ENCODE peak calls at places on chromosome 20, in six cellular contexts. One of them, this sample, is unnamed.

GRCh38 chr20:8518878-8519277 is 386.8 kb downstream of the PLCB1 start:
- DNase-seq in AG10803: no peak
- DNase-seq in GM19239: no peak
- DNase-seq in T-helper 9 cell: no peak
- DNase-seq in dermis blood vessel endothelial cell: no peak
- DNase-seq in EL: no peak
- DNase-seq in this sample: no peak

GRCh38 chr20:51354191-51354768 is 188.2 kb downstream of the NFATC2 start:
- DNase-seq in T-helper 9 cell: no peak
- DNase-seq in AG10803: no peak
- DNase-seq in GM19239: no peak
- DNase-seq in EL: peak
- DNase-seq in dermis blood vessel endothelial cell: peak
- DNase-seq in this sample: peak

GRCh38 chr20:48295966-48296421 is 510.7 kb upstream of the SULF2 start:
- DNase-seq in T-helper 9 cell: no peak
- DNase-seq in AG10803: peak
- DNase-seq in GM19239: no peak
- DNase-seq in dermis blood vessel endothelial cell: peak
- DNase-seq in EL: peak
- DNase-seq in this sample: peak

GRCh38 chr20:4666001-4666470 is 55.7 kb upstream of the PRND start:
- DNase-seq in GM19239: no peak
- DNase-seq in AG10803: peak
- DNase-seq in T-helper 9 cell: peak
- DNase-seq in dermis blood vessel endothelial cell: peak
- DNase-seq in EL: peak
- DNase-seq in this sample: peak

GRCh38 chr20:61940491-61940890 is 125.2 kb downstream of the TAF4 start:
- DNase-seq in T-helper 9 cell: no peak
- DNase-seq in dermis blood vessel endothelial cell: no peak
- DNase-seq in GM19239: no peak
- DNase-seq in EL: no peak
- DNase-seq in AG10803: no peak
- DNase-seq in this sample: no peak

GRCh38 chr20:60512436-60512835 is 554.2 kb downstream of the CDH26 start:
- DNase-seq in AG10803: peak
- DNase-seq in dermis blood vessel endothelial cell: no peak
- DNase-seq in GM19239: no peak
- DNase-seq in EL: peak
- DNase-seq in T-helper 9 cell: no peak
- DNase-seq in this sample: peak

GRCh38 chr20:44501448-44501847 is 20.4 kb downstream of the SERINC3 start:
- DNase-seq in T-helper 9 cell: no peak
- DNase-seq in dermis blood vessel endothelial cell: no peak
- DNase-seq in AG10803: peak
- DNase-seq in GM19239: no peak
- DNase-seq in EL: peak
- DNase-seq in this sample: peak

GRCh38 chr20:19995220-19995863 is 21.8 kb upstream of the NAA20 start:
- DNase-seq in T-helper 9 cell: peak
- DNase-seq in AG10803: peak
- DNase-seq in dermis blood vessel endothelial cell: peak
- DNase-seq in GM19239: peak
- DNase-seq in EL: peak
- DNase-seq in this sample: peak

GRCh38 chr20:23363257-23363649 is 1.3 kb downstream of the GZF1 start:
- DNase-seq in T-helper 9 cell: no peak
- DNase-seq in GM19239: no peak
- DNase-seq in AG10803: no peak
- DNase-seq in dermis blood vessel endothelial cell: no peak
- DNase-seq in EL: no peak
- DNase-seq in this sample: no peak

GRCh38 chr20:34388000-34388399 is 24.9 kb downstream of the ITCH start:
- DNase-seq in AG10803: no peak
- DNase-seq in dermis blood vessel endothelial cell: no peak
- DNase-seq in GM19239: no peak
- DNase-seq in T-helper 9 cell: no peak
- DNase-seq in EL: no peak
- DNase-seq in this sample: no peak

GRCh38 chr20:24475356-24475755 is 5.9 kb downstream of the SYNDIG1 start:
- DNase-seq in EL: no peak
- DNase-seq in GM19239: no peak
- DNase-seq in T-helper 9 cell: no peak
- DNase-seq in dermis blood vessel endothelial cell: no peak
- DNase-seq in AG10803: no peak
- DNase-seq in this sample: no peak

This sample was measured in AG20443.